ENCODE peak calls at places on chromosomes 7 and 10, in five cellular contexts. One of them, this sample, is unnamed.

GRCh38 chr10:17026686-17027485 is 102.7 kb downstream of the CUBN start:
- DNase-seq in CD4-positive, alpha-beta memory T cell: peak; percentile 89
- DNase-seq in C1 segment of cervical spinal cord: no peak
- DNase-seq in HAP-1: no peak
- DNase-seq in M059J: no peak
- DNase-seq in this sample: peak; percentile 66

GRCh38 chr7:21086688-21087087 is 300.0 kb upstream of the SP8 start:
- DNase-seq in M059J: peak; percentile 9
- DNase-seq in CD4-positive, alpha-beta memory T cell: no peak
- DNase-seq in C1 segment of cervical spinal cord: no peak
- DNase-seq in HAP-1: no peak
- DNase-seq in this sample: no peak

GRCh38 chr7:90894122-90894521 is 298.0 kb downstream of the CDK14 start:
- DNase-seq in C1 segment of cervical spinal cord: no peak
- DNase-seq in HAP-1: no peak
- DNase-seq in CD4-positive, alpha-beta memory T cell: no peak
- DNase-seq in M059J: no peak
- DNase-seq in this sample: no peak

GRCh38 chr10:49593998-49594397 is 16.1 kb upstream of the SLC18A3 start:
- DNase-seq in C1 segment of cervical spinal cord: no peak
- DNase-seq in HAP-1: no peak
- DNase-seq in CD4-positive, alpha-beta memory T cell: no peak
- DNase-seq in M059J: no peak
- DNase-seq in this sample: no peak

GRCh38 chr7:33185786-33186185 is 56.4 kb downstream of the BBS9 start:
- DNase-seq in C1 segment of cervical spinal cord: no peak
- DNase-seq in M059J: peak; percentile 54
- DNase-seq in HAP-1: peak; percentile 62
- DNase-seq in CD4-positive, alpha-beta memory T cell: no peak
- DNase-seq in this sample: peak; percentile 65

GRCh38 chr7:91043181-91043580 is 221.1 kb upstream of the FZD1 start:
- DNase-seq in CD4-positive, alpha-beta memory T cell: no peak
- DNase-seq in C1 segment of cervical spinal cord: no peak
- DNase-seq in M059J: no peak
- DNase-seq in HAP-1: peak; percentile 87
- DNase-seq in this sample: no peak

GRCh38 chr10:132347211-132347930 is 15.4 kb downstream of the LRRC27 start:
- DNase-seq in C1 segment of cervical spinal cord: no peak
- DNase-seq in CD4-positive, alpha-beta memory T cell: no peak
- DNase-seq in M059J: no peak
- DNase-seq in HAP-1: no peak
- DNase-seq in this sample: no peak

GRCh38 chr7:54989826-54990225 is 29.0 kb upstream of the EGFR start:
- DNase-seq in C1 segment of cervical spinal cord: no peak
- DNase-seq in HAP-1: no peak
- DNase-seq in CD4-positive, alpha-beta memory T cell: no peak
- DNase-seq in M059J: no peak
- DNase-seq in this sample: no peak

GRCh38 chr7:41656357-41656756 is 46.5 kb downstream of the INHBA start:
- DNase-seq in CD4-positive, alpha-beta memory T cell: no peak
- DNase-seq in HAP-1: no peak
- DNase-seq in C1 segment of cervical spinal cord: no peak
- DNase-seq in M059J: peak; percentile 58
- DNase-seq in this sample: peak; percentile 17

GRCh38 chr7:125899577-125899976 is 970.0 kb upstream of the POT1 start:
- DNase-seq in C1 segment of cervical spinal cord: no peak
- DNase-seq in CD4-positive, alpha-beta memory T cell: no peak
- DNase-seq in HAP-1: no peak
- DNase-seq in M059J: no peak
- DNase-seq in this sample: no peak

GRCh38 chr7:1087952-1088920 is at the start of gene GPER1:
- DNase-seq in M059J: peak; percentile 42
- DNase-seq in CD4-positive, alpha-beta memory T cell: no peak
- DNase-seq in HAP-1: no peak
- DNase-seq in C1 segment of cervical spinal cord: no peak
- DNase-seq in this sample: no peak

GRCh38 chr7:100044719-100045118 is 4.9 kb upstream of the ZSCAN21 start:
- DNase-seq in M059J: no peak
- DNase-seq in HAP-1: peak; percentile 24
- DNase-seq in C1 segment of cervical spinal cord: no peak
- DNase-seq in CD4-positive, alpha-beta memory T cell: no peak
- DNase-seq in this sample: no peak